ENCODE peak calls at places on chromosomes 6 and 20, in four cellular contexts. A is ovary, F is upper lobe of left lung, Q is HCT116. V is an unnamed sample.

GRCh38 chr6:142367501-142368018 is 65.8 kb downstream of the ADGRG6 start:
- DNase-seq in A (no peak), F (no peak), Q (no peak), V (no peak)

GRCh38 chr6:110034637-110035096 is 56.6 kb downstream of the GPR6 start:
- DNase-seq in A (no peak), F (no peak), Q (no peak), V (peak)

GRCh38 chr6:14129572-14129971 is 12.0 kb downstream of the CD83 start:
- DNase-seq in Q (peak), F (peak), A (peak), V (no peak)

GRCh38 chr6:32081168-32081624 is 27.9 kb downstream of the TNXB start:
- DNase-seq in F (no peak), Q (no peak), A (peak), V (no peak)

GRCh38 chr6:13813621-13814175 is 659 bp downstream of the MCUR1 start:
- DNase-seq in F (peak), A (peak), Q (peak), V (no peak)

GRCh38 chr6:111121789-111122350 is 34.6 kb downstream of the SLC16A10 start:
- DNase-seq in Q (no peak), F (no peak), A (no peak), V (no peak)

GRCh38 chr6:132076452-132076851 is 125.3 kb upstream of the CCN2 start:
- DNase-seq in A (no peak), F (no peak), Q (no peak), V (no peak)

GRCh38 chr6:170205126-170205525 is 85.8 kb downstream of the DLL1 start:
- DNase-seq in Q (no peak), F (no peak), A (no peak), V (peak)

GRCh38 chr20:46994341-46994740 is 99.7 kb downstream of the EYA2 start:
- DNase-seq in F (no peak), A (no peak), Q (no peak), V (no peak)

GRCh38 chr6:131923356-131923755 is 27.8 kb downstream of the CCN2 start:
- DNase-seq in F (peak), Q (peak), A (peak), V (no peak)

DNA sequence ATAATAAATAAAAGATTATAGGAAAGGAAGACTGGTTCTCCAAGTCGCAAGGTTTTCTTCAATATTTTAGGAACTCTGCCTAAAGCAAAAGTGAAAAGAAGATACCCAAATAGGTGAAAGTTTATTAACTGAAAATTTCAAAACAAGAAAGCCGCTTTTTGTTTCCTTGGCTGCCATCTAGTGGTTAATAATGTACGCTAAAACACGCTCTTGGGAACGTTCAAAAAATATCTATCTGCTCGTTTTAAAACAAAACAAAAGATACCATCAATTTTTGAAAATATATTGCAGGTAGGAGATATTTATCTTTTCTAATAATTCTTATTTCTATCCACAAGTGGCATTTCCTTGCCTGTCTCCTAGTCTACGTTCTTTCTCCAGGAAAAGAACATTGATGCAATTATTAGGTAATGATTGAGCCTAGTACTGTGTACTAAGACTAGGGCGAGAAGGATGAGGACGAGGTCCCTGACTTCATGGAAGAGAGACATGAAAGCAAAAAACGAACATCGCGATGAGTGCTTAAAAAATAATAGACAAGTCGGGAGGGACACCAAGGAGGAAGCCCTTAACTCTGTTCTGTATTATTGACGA is 97.2 kb downstream of the SPTLC3 start:
- DNase-seq in Q (peak), A (no peak), F (no peak), V (peak)
- TF ChIP-seq CTCF in Q (peak), A (peak), F (no peak), V (peak)

GRCh38 chr20:57374931-57375651 is 16.1 kb upstream of the RBM38 start:
- DNase-seq in A (no peak), Q (no peak), F (peak), V (no peak)
- TF ChIP-seq POLR2A in A (no peak), Q (no peak), F (no peak), V (no peak)

DNA sequence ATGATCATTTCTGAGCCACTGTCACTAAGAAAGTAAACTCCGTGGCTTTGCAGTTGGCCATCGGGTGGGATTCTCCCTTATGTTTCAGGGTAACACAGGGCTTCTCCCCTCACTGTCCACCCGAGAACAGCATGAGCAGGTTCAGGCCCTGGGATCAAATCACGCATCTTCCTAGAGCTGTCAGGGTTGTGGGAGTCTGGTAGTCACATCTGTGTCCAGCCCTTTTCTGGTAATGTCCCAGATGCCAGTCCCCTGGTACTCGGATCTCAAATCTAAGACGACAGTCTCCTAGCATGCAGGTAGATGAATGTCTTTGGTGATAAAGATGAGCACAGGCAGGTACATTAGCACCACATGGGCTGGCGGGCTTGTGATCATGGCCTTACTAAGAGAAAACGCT is 4.8 kb downstream of the PXDC1 start:
- DNase-seq in Q (no peak), A (no peak), F (no peak), V (no peak)
- H3K27ac ChIP-seq in Q (no peak), A (no peak), F (peak), V (peak)

GRCh38 chr6:160297310-160297709 is 38.7 kb upstream of the SLC22A2 start:
- DNase-seq in A (no peak), Q (no peak), F (no peak), V (no peak)
- TF ChIP-seq CTCF in A (no peak), Q (peak), F (no peak), V (no peak)

GRCh38 chr6:3862038-3862437 is 12.9 kb downstream of the FAM50B start:
- DNase-seq in Q (no peak), A (no peak), F (no peak), V (no peak)

GRCh38 chr6:3857822-3858221 is 8.6 kb downstream of the FAM50B start:
- DNase-seq in F (no peak), Q (no peak), A (no peak), V (peak)

GRCh38 chr6:3861424-3861823 is 12.3 kb downstream of the FAM50B start:
- DNase-seq in A (no peak), F (no peak), Q (no peak), V (no peak)

GRCh38 chr6:3856576-3856975 is 7.4 kb downstream of the FAM50B start:
- DNase-seq in A (no peak), Q (no peak), F (no peak), V (peak)

GRCh38 chr6:3859878-3860552 is 10.8 kb downstream of the FAM50B start:
- DNase-seq in Q (no peak), F (no peak), A (no peak), V (no peak)
- TF ChIP-seq POLR2A in Q (no peak), F (no peak), A (no peak), V (no peak)

GRCh38 chr6:158164564-158164963 is 3.5 kb downstream of the SERAC1 start:
- DNase-seq in F (no peak), Q (no peak), A (no peak), V (no peak)
- H3K27ac ChIP-seq in F (no peak), Q (no peak), A (no peak), V (no peak)

DNA sequence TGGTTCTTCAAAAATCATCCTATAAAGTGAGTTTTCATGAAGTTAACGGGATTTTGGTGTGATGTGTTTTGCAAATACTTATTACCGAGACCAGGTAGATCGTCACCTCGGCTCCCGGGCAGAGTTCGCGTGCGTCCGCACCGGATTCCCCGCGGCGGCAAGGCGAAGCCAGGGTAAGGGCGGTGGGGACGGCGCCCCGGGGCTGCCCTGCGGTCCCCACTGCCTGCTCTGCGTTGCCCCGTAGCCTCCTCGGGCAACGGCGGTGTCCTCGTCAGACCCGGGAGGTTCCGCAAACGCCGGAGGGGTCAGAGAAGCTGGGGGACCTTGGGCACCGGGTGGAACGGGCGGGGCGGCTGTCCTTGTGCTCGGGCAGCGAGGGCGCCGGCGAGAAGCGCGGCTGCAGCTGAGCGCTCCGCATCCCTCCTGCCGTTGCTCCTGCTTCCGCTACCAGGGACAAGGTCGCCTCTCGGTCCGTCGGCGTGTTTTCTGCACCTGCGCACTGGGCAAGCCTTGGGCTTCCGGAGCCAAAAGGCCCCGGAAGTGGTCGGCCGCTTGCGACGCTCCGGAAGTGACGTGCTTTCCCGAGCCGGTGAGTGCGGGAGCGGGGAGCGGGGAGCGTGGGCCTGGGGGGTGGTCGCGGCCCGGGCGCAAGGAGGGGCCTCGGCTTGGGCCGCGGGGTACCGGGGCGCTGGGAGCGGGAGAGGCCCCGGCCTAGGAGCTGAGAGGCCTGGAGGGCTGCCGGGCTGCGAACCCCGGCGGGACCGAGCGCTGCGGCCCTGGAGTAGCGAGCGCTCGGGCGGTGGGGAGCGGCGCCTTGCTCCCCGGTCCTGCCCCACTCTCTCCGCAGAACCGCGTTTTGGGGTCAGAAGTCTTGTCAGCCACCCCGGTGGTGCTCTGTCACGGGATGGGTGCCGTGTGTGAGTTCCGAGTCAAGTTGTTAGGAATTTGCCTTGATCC is at the start of gene MTG2:
- DNase-seq in F (peak), Q (peak), A (peak), V (peak)
- TF ChIP-seq CTCF in F (no peak), Q (no peak), A (no peak), V (peak)

DNA sequence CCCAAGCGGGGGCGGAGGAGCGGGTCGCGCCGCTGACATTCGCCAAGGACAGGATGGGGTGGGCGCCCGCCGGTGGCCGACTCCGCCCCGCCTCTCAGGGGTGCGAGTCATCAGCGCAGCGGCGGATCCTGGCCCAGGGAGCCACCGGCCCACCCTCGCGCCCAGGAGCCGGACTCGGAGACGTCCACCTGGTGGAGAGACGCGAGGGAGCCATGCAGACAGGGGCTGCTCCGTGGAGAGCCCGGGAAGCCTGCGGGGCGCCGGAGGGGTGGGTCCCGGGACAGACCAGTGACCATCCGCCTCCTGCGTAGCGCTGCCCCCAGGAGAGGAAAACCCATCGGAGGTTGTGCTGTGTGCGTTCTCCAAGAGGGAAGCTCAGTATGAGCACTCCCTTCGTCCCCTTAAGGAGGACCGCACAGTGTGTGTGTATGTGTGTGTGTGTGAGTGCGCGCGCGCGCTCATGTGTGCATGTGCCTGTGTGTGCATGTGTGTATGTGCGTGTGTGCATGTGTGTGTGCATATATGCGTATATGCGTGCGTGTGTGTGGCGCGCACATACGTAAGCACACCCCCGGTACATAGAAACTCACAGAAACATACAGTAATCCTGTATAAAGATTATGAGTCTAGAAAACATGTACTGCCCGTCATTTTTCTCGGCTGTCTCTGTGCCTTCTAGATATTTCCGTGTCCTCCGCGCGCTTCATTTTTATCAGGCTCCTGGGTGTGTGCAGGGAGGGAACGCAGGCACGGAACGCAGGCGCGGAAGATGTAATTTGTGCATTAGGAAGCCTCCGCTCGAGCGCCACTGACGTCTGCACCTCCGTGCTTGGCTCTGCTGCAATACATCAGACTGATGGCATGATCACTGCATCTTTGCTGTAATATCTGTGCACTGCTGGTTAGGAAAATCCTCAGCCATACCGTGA is 158.9 kb downstream of the TBXT start:
- DNase-seq in Q (no peak), A (peak), F (no peak), V (peak)
- TF ChIP-seq POLR2A in Q (no peak), A (no peak), F (no peak), V (no peak)

DNA sequence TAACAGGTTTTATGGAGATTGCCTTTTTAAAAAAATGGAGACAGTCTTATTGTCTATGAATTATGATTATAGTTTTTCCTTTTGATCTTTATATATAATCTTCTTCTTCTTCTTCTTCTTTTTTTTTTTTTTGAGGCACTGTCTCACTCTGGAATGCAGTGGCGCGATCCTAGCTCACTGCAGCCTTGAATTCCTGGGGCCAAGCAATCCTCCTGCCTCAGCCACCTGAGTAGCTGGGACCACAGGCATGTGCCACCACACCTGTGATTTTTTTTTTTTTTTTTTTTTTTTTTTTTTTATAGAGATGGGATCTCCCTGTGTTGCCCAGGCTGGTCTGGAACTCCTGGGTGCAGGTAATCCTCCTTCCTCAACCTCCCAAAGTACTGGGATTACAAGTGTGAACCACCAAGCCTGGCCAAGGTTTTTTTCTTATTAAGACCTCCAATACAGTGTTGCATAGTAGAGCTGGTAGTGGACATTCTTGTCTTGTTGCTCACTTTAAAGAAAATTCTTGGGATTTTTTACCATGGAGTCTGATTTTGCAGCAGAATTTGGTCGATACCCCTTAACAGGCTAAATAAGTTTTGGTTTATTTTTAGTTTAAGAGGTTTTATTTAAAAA is 46.5 kb downstream of the STK4 start:
- DNase-seq in A (no peak), Q (no peak), F (no peak), V (no peak)
- H3K27ac ChIP-seq in A (no peak), Q (no peak), F (no peak), V (no peak)